ENCODE peak calls at places on chromosomes 12 and 14, in nine cellular contexts. O is AG10803, U is cardiac fibroblast, V is progenitor cell of endocrine pancreas, Y is AG09319, W is HS-5, P is endothelial cell, Z is NCI-H510A treated with DMSO at 0.1 percent for 48 hours, K is AML-193. C is an unnamed sample.

GRCh38 chr12:52327086-52327829 is 6.1 kb upstream of the KRT83 start:
- DNase-seq in Z (peak), U (peak), K (peak), W (peak), O (peak), Y (peak), V (peak), P (peak), C (peak)

GRCh38 chr12:129558036-129558435 is 345.8 kb downstream of the TMEM132D start:
- DNase-seq in Z (no peak), V (no peak), O (no peak), U (no peak), W (no peak), K (no peak), P (no peak), Y (no peak), C (no peak)

GRCh38 chr12:122080149-122081107 is 1.9 kb downstream of the MLXIP start:
- DNase-seq in O (peak), Y (no peak), P (no peak), Z (peak), W (peak), V (no peak), K (peak), U (peak), C (peak)

GRCh38 chr14:57820581-57820980 is 45.3 kb downstream of the SLC35F4 start:
- DNase-seq in V (no peak), P (no peak), O (peak), K (no peak), Z (no peak), U (no peak), Y (no peak), W (no peak), C (no peak)

GRCh38 chr14:79487632-79488031 is 723.7 kb downstream of the DIO2 start:
- DNase-seq in K (no peak), W (no peak), V (no peak), U (no peak), Y (no peak), O (no peak), Z (no peak), P (no peak), C (no peak)

GRCh38 chr12:4121506-4122020 is 152.0 kb upstream of the CCND2 start:
- DNase-seq in O (no peak), U (no peak), P (no peak), W (no peak), Z (no peak), Y (no peak), K (no peak), V (peak), C (no peak)

GRCh38 chr12:57850924-57851323 is 4.4 kb upstream of the CTDSP2 start:
- DNase-seq in W (no peak), O (no peak), U (no peak), Z (peak), P (no peak), V (no peak), K (no peak), Y (no peak), C (no peak)

GRCh38 chr12:110100315-110100970 is 23.7 kb upstream of the IFT81 start:
- DNase-seq in W (no peak), Y (peak), U (peak), O (peak), V (peak), Z (peak), K (peak), P (peak), C (peak)

GRCh38 chr12:118033331-118033730 is 16.8 kb downstream of the RFC5 start:
- DNase-seq in Y (no peak), Z (no peak), W (no peak), P (no peak), V (no peak), U (peak), K (no peak), O (no peak), C (no peak)

GRCh38 chr12:95608252-95609033 is 57.2 kb upstream of the USP44 start:
- DNase-seq in K (no peak), Y (no peak), O (peak), U (peak), P (no peak), V (no peak), W (no peak), Z (no peak), C (peak)

GRCh38 chr14:60512952-60513554 is 4.1 kb downstream of the SIX6 start:
- DNase-seq in W (no peak), U (no peak), K (no peak), P (no peak), Y (no peak), V (no peak), Z (no peak), O (no peak), C (no peak)

GRCh38 chr12:71878208-71878607 is 38.6 kb downstream of the TBC1D15 start:
- DNase-seq in W (no peak), Y (no peak), V (no peak), K (no peak), Z (no peak), O (no peak), P (no peak), U (no peak), C (no peak)

GRCh38 chr12:106084048-106084671 is 54.6 kb downstream of the NUAK1 start:
- DNase-seq in P (no peak), K (no peak), W (peak), Z (no peak), O (peak), U (peak), V (no peak), Y (no peak), C (peak)

GRCh38 chr14:102155150-102155549 is 15.5 kb downstream of the WDR20 start:
- DNase-seq in Z (no peak), U (peak), O (no peak), P (no peak), W (no peak), Y (no peak), K (no peak), V (no peak), C (peak)

GRCh38 chr14:75301666-75302325 is 23.2 kb downstream of the FOS start:
- DNase-seq in U (peak), O (peak), W (no peak), K (peak), P (peak), Z (no peak), Y (no peak), V (no peak), C (peak)

GRCh38 chr12:98146043-98146442 is 369.3 kb upstream of the TMPO start:
- DNase-seq in O (no peak), K (no peak), Z (no peak), Y (no peak), P (no peak), V (no peak), U (no peak), W (no peak), C (no peak)

GRCh38 chr12:69196302-69197288 is 42.8 kb upstream of the CPSF6 start:
- DNase-seq in O (peak), Z (no peak), V (no peak), K (no peak), P (no peak), U (peak), Y (no peak), W (no peak), C (peak)

GRCh38 chr12:114740448-114740847 is 56.5 kb upstream of the TBX3 start:
- DNase-seq in Z (no peak), W (no peak), U (no peak), O (no peak), V (no peak), P (no peak), K (no peak), Y (no peak), C (no peak)